ENCODE peak calls at places on chromosomes 16 and 17, in nine cellular contexts. S, O, A, T, Q, E, N, D and Z are unnamed samples.

GRCh38 chr17:4483012-4483840 is 15.5 kb upstream of the SPNS2 start:
- DNase-seq in D (peak; percentile 73), O (no peak), Q (no peak), S (no peak), A (no peak), E (peak; percentile 27), T (no peak), N (no peak), Z (no peak)

GRCh38 chr17:62902573-62903229 is 63.3 kb upstream of the TANC2 start:
- DNase-seq in E (no peak), A (no peak), N (no peak), D (no peak), T (no peak), O (no peak), S (no peak), Q (no peak), Z (no peak)

GRCh38 chr17:56603486-56604238 is 10.2 kb downstream of the NOG start:
- DNase-seq in N (no peak), O (no peak), E (no peak), A (no peak), D (no peak), S (no peak), T (no peak), Q (no peak), Z (no peak)

GRCh38 chr16:89155184-89155679 is 16.3 kb upstream of the CDH15 start:
- DNase-seq in O (peak; percentile 70), T (no peak), Q (no peak), A (no peak), N (no peak), D (peak; percentile 68), E (peak; percentile 83), S (no peak), Z (peak; percentile 81)

GRCh38 chr17:18966831-18967624 is 15.1 kb downstream of the SLC5A10 start:
- DNase-seq in D (no peak), E (no peak), O (peak; percentile 61), Q (no peak), N (no peak), A (no peak), S (no peak), T (no peak), Z (no peak)

GRCh38 chr17:57037401-57037800 is 47.6 kb upstream of the AKAP1 start:
- DNase-seq in Q (no peak), T (no peak), N (no peak), D (no peak), S (no peak), O (no peak), A (no peak), E (no peak), Z (no peak)

GRCh38 chr17:55263565-55264272 is 1.0 kb upstream of the HLF start:
- DNase-seq in D (no peak), T (no peak), E (no peak), N (no peak), Q (peak; percentile 26), S (no peak), A (no peak), O (no peak), Z (no peak)

GRCh38 chr17:50360716-50361115 is 12.3 kb downstream of the MRPL27 start:
- DNase-seq in A (no peak), D (no peak), O (no peak), S (no peak), N (no peak), E (no peak), T (no peak), Q (no peak), Z (no peak)

GRCh38 chr17:77316191-77316641 is 175.4 kb downstream of the SEC14L1 start:
- DNase-seq in S (no peak), D (no peak), T (no peak), O (peak; percentile 78), Q (no peak), N (no peak), E (peak; percentile 51), A (no peak), Z (no peak)

GRCh38 chr16:55041540-55042234 is 111.0 kb downstream of the IRX5 start:
- DNase-seq in T (no peak), N (no peak), Q (no peak), E (no peak), D (no peak), S (no peak), O (no peak), A (no peak), Z (peak; percentile 8)

GRCh38 chr17:36553459-36553858 is 8.7 kb downstream of the GGNBP2 start:
- DNase-seq in Q (no peak), O (no peak), D (no peak), T (no peak), S (no peak), E (no peak), A (no peak), N (no peak), Z (no peak)

GRCh38 chr17:42517516-42517915 is 18.5 kb upstream of the NAGLU start:
- DNase-seq in N (peak; percentile 81), S (no peak), A (peak; percentile 58), D (peak; percentile 87), T (no peak), O (peak; percentile 81), Q (peak; percentile 86), E (peak; percentile 95), Z (peak; percentile 87)

GRCh38 chr16:71203631-71204030 is 26.9 kb downstream of the HYDIN start:
- DNase-seq in O (no peak), S (no peak), T (no peak), D (no peak), N (no peak), Q (no peak), A (no peak), E (no peak), Z (no peak)

GRCh38 chr17:56601613-56602012 is 8.1 kb downstream of the NOG start:
- DNase-seq in Q (no peak), E (no peak), N (no peak), D (no peak), O (no peak), S (no peak), T (no peak), A (no peak), Z (no peak)

GRCh38 chr16:67773569-67774456 is 32.5 kb downstream of the RANBP10 start:
- DNase-seq in N (no peak), D (no peak), S (no peak), O (peak; percentile 37), E (no peak), Q (no peak), A (no peak), T (no peak), Z (no peak)

GRCh38 chr16:84277244-84277823 is 17.3 kb upstream of the WFDC1 start:
- DNase-seq in Q (peak; percentile 82), O (no peak), A (peak; percentile 38), N (peak; percentile 42), E (peak; percentile 47), S (no peak), T (no peak), D (peak; percentile 68), Z (peak; percentile 73)

GRCh38 chr16:23527961-23528634 is 17.8 kb upstream of the GGA2 start:
- DNase-seq in A (no peak), E (no peak), S (no peak), T (no peak), Q (no peak), N (no peak), D (no peak), O (peak; percentile 52), Z (no peak)

GRCh38 chr17:18257268-18257681 is 1.3 kb downstream of the FLII start:
- DNase-seq in O (no peak), A (no peak), Q (peak; percentile 56), E (peak; percentile 46), D (peak; percentile 50), T (no peak), S (no peak), N (no peak), Z (no peak)

GRCh38 chr16:11632455-11632921 is 35.8 kb upstream of the SNN start:
- DNase-seq in S (no peak), N (no peak), E (peak; percentile 92), D (no peak), O (no peak), Q (no peak), T (no peak), A (no peak), Z (peak; percentile 73)

GRCh38 chr17:29140631-29141483 is 39.3 kb downstream of the MYO18A start:
- DNase-seq in N (no peak), D (no peak), T (no peak), Q (peak; percentile 53), O (peak; percentile 90), S (no peak), A (no peak), E (no peak), Z (no peak)

GRCh38 chr17:17114592-17115225 is 72.5 kb downstream of the MPRIP start:
- DNase-seq in A (no peak), O (no peak), Q (peak; percentile 42), N (no peak), D (no peak), E (no peak), T (no peak), S (no peak), Z (no peak)

GRCh38 chr17:44971776-44972483 is 3.8 kb upstream of the C1QL1 start:
- DNase-seq in N (no peak), T (no peak), D (no peak), A (no peak), O (no peak), Q (peak; percentile 78), E (peak; percentile 77), S (no peak), Z (no peak)

GRCh38 chr16:4673387-4674046 is 19.8 kb upstream of the NUDT16L1 start:
- DNase-seq in O (no peak), N (no peak), S (no peak), A (no peak), D (no peak), Q (no peak), E (no peak), T (no peak), Z (no peak)

GRCh38 chr17:75289832-75290337 is 652 bp upstream of the SLC25A19 start:
- DNase-seq in S (no peak), O (peak; percentile 67), N (no peak), Q (peak; percentile 75), T (no peak), E (peak; percentile 54), D (no peak), A (no peak), Z (no peak)

GRCh38 chr16:11896776-11897175 is 19.0 kb downstream of the GSPT1 start:
- DNase-seq in D (no peak), O (no peak), S (no peak), Q (no peak), A (no peak), N (no peak), E (peak; percentile 75), T (no peak), Z (no peak)

GRCh38 chr16:89093602-89094251 is at the start of gene ACSF3:
- DNase-seq in Q (peak; percentile 78), A (peak; percentile 31), O (peak; percentile 55), S (no peak), N (peak; percentile 92), E (peak; percentile 55), D (peak; percentile 56), T (no peak), Z (peak; percentile 59)

GRCh38 chr17:79338589-79338988 is 264.0 kb downstream of the ENGASE start:
- DNase-seq in Q (no peak), T (no peak), S (no peak), D (no peak), A (no peak), O (no peak), E (peak; percentile 39), N (no peak), Z (no peak)

GRCh38 chr16:89695875-89696597 is 5.5 kb downstream of the SPATA2L start:
- DNase-seq in S (no peak), N (no peak), A (no peak), Q (no peak), D (no peak), T (no peak), E (no peak), O (peak; percentile 20), Z (no peak)

GRCh38 chr16:23640669-23640958 is 496 bp downstream of the PALB2 start:
- DNase-seq in D (no peak), Q (peak; percentile 24), T (no peak), O (no peak), N (no peak), E (no peak), A (no peak), S (no peak), Z (no peak)

GRCh38 chr16:28279006-28279405 is 13.3 kb upstream of the SBK1 start:
- DNase-seq in A (no peak), T (no peak), O (no peak), D (no peak), N (no peak), S (no peak), Q (no peak), E (no peak), Z (no peak)